ENCODE peak calls at places on chromosomes 13 and 19, in nine cellular contexts. One of them, this sample, is unnamed.

GRCh38 chr19:15091918-15092753 is 10.1 kb downstream of the OR1I1 start:
- DNase-seq in HCT116: peak
- DNase-seq in hepatocyte: peak
- DNase-seq in OCI-LY7: peak
- DNase-seq in GM23338: peak
- DNase-seq in MM.1S: peak
- DNase-seq in PC-3: peak
- DNase-seq in SK-N-SH: peak
- DNase-seq in neural progenitor cell: peak
- DNase-seq in this sample: peak

GRCh38 chr13:101875091-101875490 is 422.6 kb downstream of the ITGBL1 start:
- DNase-seq in hepatocyte: peak
- DNase-seq in PC-3: no peak
- DNase-seq in GM23338: no peak
- DNase-seq in MM.1S: peak
- DNase-seq in OCI-LY7: no peak
- DNase-seq in neural progenitor cell: no peak
- DNase-seq in HCT116: no peak
- DNase-seq in SK-N-SH: no peak
- DNase-seq in this sample: no peak

GRCh38 chr19:44988896-44989563 is 12.2 kb upstream of the RELB start:
- DNase-seq in HCT116: peak
- DNase-seq in hepatocyte: peak
- DNase-seq in GM23338: peak
- DNase-seq in neural progenitor cell: peak
- DNase-seq in MM.1S: peak
- DNase-seq in OCI-LY7: peak
- DNase-seq in PC-3: peak
- DNase-seq in SK-N-SH: peak
- DNase-seq in this sample: peak

GRCh38 chr13:36858285-36858684 is 39.3 kb downstream of the RFXAP start:
- DNase-seq in SK-N-SH: peak
- DNase-seq in hepatocyte: peak
- DNase-seq in OCI-LY7: peak
- DNase-seq in HCT116: peak
- DNase-seq in PC-3: peak
- DNase-seq in MM.1S: peak
- DNase-seq in GM23338: peak
- DNase-seq in neural progenitor cell: peak
- DNase-seq in this sample: peak

GRCh38 chr19:13839193-13839937 is 37.6 kb upstream of the NANOS3 start:
- DNase-seq in OCI-LY7: peak
- DNase-seq in neural progenitor cell: peak
- DNase-seq in hepatocyte: peak
- DNase-seq in PC-3: peak
- DNase-seq in MM.1S: peak
- DNase-seq in GM23338: peak
- DNase-seq in SK-N-SH: peak
- DNase-seq in HCT116: no peak
- DNase-seq in this sample: peak

GRCh38 chr19:50906217-50906616 is 5.0 kb downstream of the KLK4 start:
- DNase-seq in OCI-LY7: peak
- DNase-seq in SK-N-SH: peak
- DNase-seq in PC-3: peak
- DNase-seq in neural progenitor cell: peak
- DNase-seq in GM23338: peak
- DNase-seq in HCT116: no peak
- DNase-seq in hepatocyte: peak
- DNase-seq in MM.1S: no peak
- DNase-seq in this sample: peak

GRCh38 chr19:13056052-13056660 is 46.5 kb downstream of the LYL1 start:
- DNase-seq in hepatocyte: peak
- DNase-seq in PC-3: peak
- DNase-seq in MM.1S: no peak
- DNase-seq in HCT116: peak
- DNase-seq in GM23338: peak
- DNase-seq in SK-N-SH: peak
- DNase-seq in neural progenitor cell: peak
- DNase-seq in OCI-LY7: no peak
- DNase-seq in this sample: peak

GRCh38 chr19:30105316-30105715 is 163.3 kb downstream of the URI1 start:
- DNase-seq in GM23338: no peak
- DNase-seq in MM.1S: no peak
- DNase-seq in SK-N-SH: no peak
- DNase-seq in hepatocyte: no peak
- DNase-seq in OCI-LY7: no peak
- DNase-seq in HCT116: no peak
- DNase-seq in PC-3: no peak
- DNase-seq in neural progenitor cell: no peak
- DNase-seq in this sample: no peak

GRCh38 chr19:58154679-58155648 is 4.4 kb upstream of the ZNF329 start:
- DNase-seq in HCT116: no peak
- DNase-seq in neural progenitor cell: peak
- DNase-seq in PC-3: peak
- DNase-seq in SK-N-SH: peak
- DNase-seq in MM.1S: peak
- DNase-seq in GM23338: peak
- DNase-seq in hepatocyte: peak
- DNase-seq in OCI-LY7: no peak
- DNase-seq in this sample: peak

GRCh38 chr13:67139551-67139950 is 90.6 kb downstream of the PCDH9 start:
- DNase-seq in hepatocyte: no peak
- DNase-seq in OCI-LY7: no peak
- DNase-seq in GM23338: no peak
- DNase-seq in SK-N-SH: no peak
- DNase-seq in PC-3: no peak
- DNase-seq in HCT116: no peak
- DNase-seq in neural progenitor cell: no peak
- DNase-seq in MM.1S: no peak
- DNase-seq in this sample: no peak

GRCh38 chr13:40781717-40782116 is 7.7 kb upstream of the SLC25A15 start:
- DNase-seq in hepatocyte: no peak
- DNase-seq in PC-3: no peak
- DNase-seq in neural progenitor cell: no peak
- DNase-seq in MM.1S: no peak
- DNase-seq in GM23338: no peak
- DNase-seq in OCI-LY7: peak
- DNase-seq in SK-N-SH: no peak
- DNase-seq in HCT116: no peak
- DNase-seq in this sample: no peak

GRCh38 chr19:50315773-50316448 is 13.3 kb downstream of the KCNC3 start:
- DNase-seq in neural progenitor cell: peak
- DNase-seq in HCT116: no peak
- DNase-seq in OCI-LY7: no peak
- DNase-seq in MM.1S: no peak
- DNase-seq in PC-3: no peak
- DNase-seq in GM23338: peak
- DNase-seq in SK-N-SH: peak
- DNase-seq in hepatocyte: no peak
- DNase-seq in this sample: peak

GRCh38 chr13:51542358-51542972 is 41.8 kb upstream of the WDFY2 start:
- DNase-seq in hepatocyte: no peak
- DNase-seq in neural progenitor cell: peak
- DNase-seq in OCI-LY7: no peak
- DNase-seq in SK-N-SH: peak
- DNase-seq in HCT116: no peak
- DNase-seq in PC-3: no peak
- DNase-seq in GM23338: peak
- DNase-seq in MM.1S: no peak
- DNase-seq in this sample: peak

DNA sequence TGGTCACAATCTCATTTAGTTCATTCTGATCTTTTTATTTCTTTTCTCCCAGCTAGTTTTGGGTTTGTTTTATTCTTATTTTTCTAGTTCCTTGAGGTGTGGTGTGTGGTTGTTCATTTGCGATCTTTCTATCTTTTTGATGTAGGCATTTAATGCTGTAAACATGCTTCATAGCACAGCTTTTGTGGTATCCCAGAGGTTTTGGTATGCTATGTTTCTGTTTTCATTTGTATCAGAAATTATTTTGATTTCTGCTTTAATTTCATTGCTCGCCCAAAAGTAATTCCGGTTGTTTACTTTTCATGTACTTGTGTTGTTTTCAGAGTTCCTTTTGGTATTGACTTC is 12.6 kb downstream of the DNAJC3 start:
- DNase-seq in MM.1S: no peak
- DNase-seq in OCI-LY7: no peak
- DNase-seq in PC-3: no peak
- DNase-seq in hepatocyte: no peak
- DNase-seq in neural progenitor cell: no peak
- DNase-seq in GM23338: no peak
- DNase-seq in HCT116: no peak
- DNase-seq in SK-N-SH: no peak
- DNase-seq in this sample: no peak
- H3K4me3 ChIP-seq in MM.1S: no peak
- H3K4me3 ChIP-seq in OCI-LY7: no peak
- H3K4me3 ChIP-seq in PC-3: no peak
- H3K4me3 ChIP-seq in hepatocyte: no peak
- H3K4me3 ChIP-seq in neural progenitor cell: no peak
- H3K4me3 ChIP-seq in GM23338: no peak
- H3K4me3 ChIP-seq in HCT116: no peak
- H3K4me3 ChIP-seq in SK-N-SH: no peak
- H3K4me3 ChIP-seq in this sample: no peak

DNA sequence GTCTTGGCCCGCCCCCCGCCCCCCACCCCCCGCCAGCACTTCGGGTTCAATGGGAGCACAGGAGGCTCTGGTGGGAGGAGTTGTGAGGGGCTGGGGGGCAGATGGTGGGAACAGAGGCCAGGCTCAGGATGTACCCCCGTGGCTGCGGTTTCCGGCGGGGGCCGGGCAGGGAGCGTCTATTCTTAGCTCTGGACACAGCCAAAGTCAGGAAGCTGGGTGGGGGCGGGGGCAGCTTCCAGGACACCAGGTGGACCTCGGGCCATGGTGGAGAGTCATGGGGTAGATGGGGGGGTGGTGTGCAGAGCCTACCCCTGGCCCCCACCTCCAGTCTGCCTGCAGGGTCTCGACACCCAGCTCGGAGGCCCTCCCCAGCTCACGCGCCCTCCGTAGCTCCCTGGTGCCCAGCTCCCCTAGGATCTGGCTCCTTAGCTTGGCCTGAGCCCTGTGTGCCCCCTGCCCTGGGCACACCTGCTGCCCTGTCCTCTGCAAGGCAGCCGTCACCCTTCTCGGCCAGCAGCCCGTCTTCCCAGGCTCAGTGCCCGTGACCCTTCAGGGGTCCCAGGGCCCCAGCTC is 2.2 kb upstream of the TBXA2R start:
- DNase-seq in HCT116: no peak
- DNase-seq in PC-3: no peak
- DNase-seq in neural progenitor cell: no peak
- DNase-seq in MM.1S: no peak
- DNase-seq in SK-N-SH: no peak
- DNase-seq in OCI-LY7: no peak
- DNase-seq in GM23338: no peak
- DNase-seq in hepatocyte: no peak
- DNase-seq in this sample: no peak
- TF ChIP-seq EZH2phosphoT487 in HCT116: no peak
- TF ChIP-seq EZH2phosphoT487 in PC-3: no peak
- TF ChIP-seq EZH2phosphoT487 in neural progenitor cell: no peak
- TF ChIP-seq EZH2phosphoT487 in MM.1S: no peak
- TF ChIP-seq EZH2phosphoT487 in SK-N-SH: no peak
- TF ChIP-seq EZH2phosphoT487 in OCI-LY7: no peak
- TF ChIP-seq EZH2phosphoT487 in GM23338: no peak
- TF ChIP-seq EZH2phosphoT487 in hepatocyte: no peak
- TF ChIP-seq EZH2phosphoT487 in this sample: no peak

DNA sequence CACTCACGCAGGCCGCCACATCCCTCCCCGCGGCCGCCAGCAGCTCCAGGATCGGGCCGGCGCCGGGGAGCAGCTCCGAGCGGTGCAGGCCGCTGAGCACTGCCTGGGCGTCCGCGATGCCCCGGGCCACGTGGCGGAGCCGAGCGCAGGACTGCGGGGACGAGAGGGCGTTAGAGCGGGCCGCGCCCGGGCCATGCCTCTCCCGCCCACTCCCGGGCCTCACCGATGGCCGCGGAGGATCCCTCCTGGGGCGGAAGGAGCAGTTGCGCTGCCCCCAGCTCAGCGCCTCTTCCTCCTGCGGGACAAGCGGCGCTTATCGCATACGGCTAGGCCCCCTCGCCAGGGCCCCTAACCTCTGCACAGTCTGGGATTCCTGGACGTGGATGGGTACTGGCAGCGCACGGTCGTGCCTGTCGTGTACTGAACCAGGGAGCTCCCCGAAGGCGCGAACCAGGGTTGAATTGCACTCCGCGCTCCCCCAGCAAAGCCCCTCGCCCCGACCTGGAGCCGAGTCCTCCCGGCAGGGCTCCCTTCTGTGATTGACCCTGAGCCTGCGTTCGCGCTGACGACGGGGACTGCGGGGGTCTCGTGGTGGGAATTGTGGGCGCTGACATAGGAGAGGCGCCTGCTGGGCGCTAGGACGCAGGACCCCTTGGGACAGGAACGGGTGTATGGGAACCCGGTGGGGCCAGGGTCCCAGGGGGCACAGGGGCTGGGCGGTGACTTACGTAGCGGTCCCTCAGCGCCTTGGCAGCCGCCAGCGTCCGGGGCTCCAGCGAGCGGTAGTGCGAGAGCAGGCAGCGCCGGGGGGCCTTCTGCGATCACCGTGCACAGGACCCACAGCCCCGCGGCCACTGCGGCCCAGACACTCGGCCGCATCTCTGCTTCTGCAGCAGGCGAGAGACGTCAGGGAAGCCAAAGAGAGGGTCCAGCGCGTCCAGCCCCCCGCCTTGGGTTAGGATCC is 673 bp downstream of the IFNL4 start:
- DNase-seq in hepatocyte: peak
- DNase-seq in OCI-LY7: no peak
- DNase-seq in HCT116: no peak
- DNase-seq in PC-3: no peak
- DNase-seq in neural progenitor cell: peak
- DNase-seq in SK-N-SH: no peak
- DNase-seq in MM.1S: no peak
- DNase-seq in GM23338: peak
- DNase-seq in this sample: peak
- H3K4me3 ChIP-seq in hepatocyte: no peak
- H3K4me3 ChIP-seq in OCI-LY7: no peak
- H3K4me3 ChIP-seq in HCT116: no peak
- H3K4me3 ChIP-seq in PC-3: no peak
- H3K4me3 ChIP-seq in neural progenitor cell: peak
- H3K4me3 ChIP-seq in SK-N-SH: no peak
- H3K4me3 ChIP-seq in MM.1S: no peak
- H3K4me3 ChIP-seq in GM23338: peak
- H3K4me3 ChIP-seq in this sample: no peak

DNA sequence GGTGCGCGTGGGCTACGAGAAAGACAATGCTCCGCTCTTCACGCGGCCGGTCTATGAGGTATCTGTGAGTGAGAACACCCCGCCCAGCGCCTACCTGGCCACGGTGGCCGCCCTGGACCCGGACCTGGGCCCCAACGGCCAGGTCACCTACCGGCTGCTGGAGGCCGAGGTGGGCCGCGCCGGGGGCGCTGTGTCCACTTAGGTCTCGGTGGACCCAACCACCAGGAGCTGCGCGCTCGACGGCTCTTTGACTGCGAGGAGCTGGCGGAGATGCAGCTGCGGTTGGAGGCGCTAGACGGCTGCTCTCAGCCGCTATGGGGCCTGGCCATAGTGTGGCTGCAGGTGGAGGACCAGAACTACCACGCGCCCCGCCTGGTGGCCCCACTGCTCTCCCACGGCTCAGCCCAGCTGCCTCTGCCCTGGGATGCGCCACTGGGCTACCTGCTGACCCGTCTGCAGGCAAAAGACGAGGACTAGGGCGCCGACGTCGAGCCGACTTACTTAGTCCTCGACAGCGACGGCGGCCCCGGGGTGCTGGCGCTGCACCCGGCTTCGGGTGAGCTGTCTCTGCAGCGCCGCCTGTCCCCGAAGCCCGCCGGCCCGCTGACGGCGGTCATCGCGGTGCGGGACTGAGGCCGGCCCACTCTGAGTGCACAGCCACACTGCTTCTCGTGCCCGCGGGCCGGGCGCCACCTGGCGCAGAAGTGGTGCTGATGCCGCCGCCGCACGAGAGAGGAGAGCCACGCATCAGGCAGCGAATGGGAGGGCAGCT is 173.0 kb downstream of the OLFM4 start:
- DNase-seq in OCI-LY7: no peak
- DNase-seq in HCT116: no peak
- DNase-seq in GM23338: peak
- DNase-seq in neural progenitor cell: peak
- DNase-seq in hepatocyte: peak
- DNase-seq in PC-3: no peak
- DNase-seq in SK-N-SH: peak
- DNase-seq in MM.1S: no peak
- DNase-seq in this sample: peak
- TF ChIP-seq EZH2phosphoT487 in OCI-LY7: no peak
- TF ChIP-seq EZH2phosphoT487 in HCT116: no peak
- TF ChIP-seq EZH2phosphoT487 in GM23338: no peak
- TF ChIP-seq EZH2phosphoT487 in neural progenitor cell: peak
- TF ChIP-seq EZH2phosphoT487 in hepatocyte: no peak
- TF ChIP-seq EZH2phosphoT487 in PC-3: no peak
- TF ChIP-seq EZH2phosphoT487 in SK-N-SH: no peak
- TF ChIP-seq EZH2phosphoT487 in MM.1S: no peak
- TF ChIP-seq EZH2phosphoT487 in this sample: no peak